ENCODE peak calls at places on chromosomes 13 and 19, in six cellular contexts. One of them, this sample, is unnamed.

GRCh38 chr13:110801044-110801443 is 87.5 kb downstream of the ING1 start:
- ATAC-seq in A549: peak; percentile 43
- ATAC-seq in upper lobe of left lung: no peak
- ATAC-seq in HepG2: peak; percentile 76
- ATAC-seq in K562: peak; percentile 47
- ATAC-seq in GM12878: peak; percentile 53
- ATAC-seq in this sample: no peak

GRCh38 chr19:57665261-57665806 is 3.4 kb upstream of the ZSCAN4 start:
- ATAC-seq in A549: no peak
- ATAC-seq in upper lobe of left lung: no peak
- ATAC-seq in HepG2: peak; percentile 17
- ATAC-seq in K562: no peak
- ATAC-seq in GM12878: no peak
- ATAC-seq in this sample: no peak

GRCh38 chr19:16168465-16169081 is 4.8 kb downstream of the CIB3 start:
- ATAC-seq in A549: no peak
- ATAC-seq in upper lobe of left lung: no peak
- ATAC-seq in HepG2: no peak
- ATAC-seq in K562: peak; percentile 63
- ATAC-seq in GM12878: peak; percentile 47
- ATAC-seq in this sample: no peak

GRCh38 chr19:1616396-1616795 is 11.1 kb upstream of the UQCR11 start:
- ATAC-seq in A549: no peak
- ATAC-seq in upper lobe of left lung: no peak
- ATAC-seq in HepG2: no peak
- ATAC-seq in K562: no peak
- ATAC-seq in GM12878: no peak
- ATAC-seq in this sample: peak; percentile 11

GRCh38 chr19:11064831-11065303 is 24.4 kb upstream of the LDLR start:
- ATAC-seq in A549: no peak
- ATAC-seq in upper lobe of left lung: no peak
- ATAC-seq in HepG2: no peak
- ATAC-seq in K562: peak; percentile 33
- ATAC-seq in GM12878: no peak
- ATAC-seq in this sample: no peak

GRCh38 chr19:5935473-5936307 is 21.6 kb downstream of the CAPS start:
- ATAC-seq in A549: no peak
- ATAC-seq in upper lobe of left lung: no peak
- ATAC-seq in HepG2: no peak
- ATAC-seq in K562: no peak
- ATAC-seq in GM12878: no peak
- ATAC-seq in this sample: peak; percentile 26

GRCh38 chr13:28493740-28494536 is 990 bp downstream of the FLT1 start:
- ATAC-seq in A549: no peak
- ATAC-seq in upper lobe of left lung: no peak
- ATAC-seq in HepG2: no peak
- ATAC-seq in K562: no peak
- ATAC-seq in GM12878: peak; percentile 17
- ATAC-seq in this sample: no peak

GRCh38 chr19:41515054-41515652 is 60.8 kb upstream of the CEACAM21 start:
- ATAC-seq in A549: peak; percentile 21
- ATAC-seq in upper lobe of left lung: no peak
- ATAC-seq in HepG2: no peak
- ATAC-seq in K562: no peak
- ATAC-seq in GM12878: no peak
- ATAC-seq in this sample: no peak

GRCh38 chr19:52524086-52524485 is 3.4 kb upstream of the ZNF808 start:
- ATAC-seq in A549: no peak
- ATAC-seq in upper lobe of left lung: no peak
- ATAC-seq in HepG2: no peak
- ATAC-seq in K562: no peak
- ATAC-seq in GM12878: no peak
- ATAC-seq in this sample: no peak

GRCh38 chr19:33194884-33195710 is 967 bp downstream of the LRP3 start:
- ATAC-seq in A549: peak; percentile 37
- ATAC-seq in upper lobe of left lung: peak; percentile 72
- ATAC-seq in HepG2: peak; percentile 81
- ATAC-seq in K562: no peak
- ATAC-seq in GM12878: no peak
- ATAC-seq in this sample: peak; percentile 45

GRCh38 chr19:55158848-55159793 is 1.6 kb upstream of the TNNI3 start:
- ATAC-seq in A549: peak; percentile 37
- ATAC-seq in upper lobe of left lung: no peak
- ATAC-seq in HepG2: no peak
- ATAC-seq in K562: peak; percentile 84
- ATAC-seq in GM12878: no peak
- ATAC-seq in this sample: peak; percentile 66

GRCh38 chr19:55406869-55407624 is 541 bp downstream of the UBE2S start:
- ATAC-seq in A549: peak; percentile 38
- ATAC-seq in upper lobe of left lung: no peak
- ATAC-seq in HepG2: peak; percentile 50
- ATAC-seq in K562: peak; percentile 35
- ATAC-seq in GM12878: peak; percentile 7
- ATAC-seq in this sample: peak; percentile 1

GRCh38 chr19:15813916-15814315 is 1.5 kb downstream of the OR10H1 start:
- ATAC-seq in A549: peak; percentile 55
- ATAC-seq in upper lobe of left lung: no peak
- ATAC-seq in HepG2: no peak
- ATAC-seq in K562: peak; percentile 65
- ATAC-seq in GM12878: no peak
- ATAC-seq in this sample: no peak

GRCh38 chr19:49761249-49761624 is 1.9 kb downstream of the TSKS start:
- ATAC-seq in A549: no peak
- ATAC-seq in upper lobe of left lung: no peak
- ATAC-seq in HepG2: no peak
- ATAC-seq in K562: no peak
- ATAC-seq in GM12878: no peak
- ATAC-seq in this sample: no peak

GRCh38 chr19:49761625-49762311 is 1.3 kb downstream of the TSKS start:
- ATAC-seq in A549: no peak
- ATAC-seq in upper lobe of left lung: no peak
- ATAC-seq in HepG2: no peak
- ATAC-seq in K562: peak; percentile 53
- ATAC-seq in GM12878: no peak
- ATAC-seq in this sample: no peak

GRCh38 chr19:49752701-49753100 is 10.4 kb downstream of the TSKS start:
- ATAC-seq in A549: no peak
- ATAC-seq in upper lobe of left lung: no peak
- ATAC-seq in HepG2: no peak
- ATAC-seq in K562: no peak
- ATAC-seq in GM12878: no peak
- ATAC-seq in this sample: no peak

GRCh38 chr19:49758292-49758691 is 4.8 kb downstream of the TSKS start:
- ATAC-seq in A549: peak; percentile 51
- ATAC-seq in upper lobe of left lung: no peak
- ATAC-seq in HepG2: peak; percentile 59
- ATAC-seq in K562: peak; percentile 19
- ATAC-seq in GM12878: no peak
- ATAC-seq in this sample: no peak

GRCh38 chr19:49755956-49756355 is 7.2 kb downstream of the TSKS start:
- ATAC-seq in A549: no peak
- ATAC-seq in upper lobe of left lung: no peak
- ATAC-seq in HepG2: no peak
- ATAC-seq in K562: no peak
- ATAC-seq in GM12878: no peak
- ATAC-seq in this sample: no peak
- H3K4me3 ChIP-seq in A549: no peak overlapping the region
- H3K4me3 ChIP-seq in upper lobe of left lung: no peak overlapping the region
- H3K4me3 ChIP-seq in HepG2: no peak overlapping the region
- H3K4me3 ChIP-seq in K562: no peak overlapping the region
- H3K4me3 ChIP-seq in GM12878: no peak overlapping the region
- H3K4me3 ChIP-seq in this sample: no peak overlapping the region

GRCh38 chr19:13163609-13164364 is 13.6 kb downstream of the IER2 start:
- ATAC-seq in A549: peak; percentile 60
- ATAC-seq in upper lobe of left lung: peak; percentile 61
- ATAC-seq in HepG2: peak; percentile 28
- ATAC-seq in K562: peak; percentile 71
- ATAC-seq in GM12878: peak; percentile 28
- ATAC-seq in this sample: peak; percentile 56
- TF ChIP-seq EP300 in A549: peak; percentile 63
- TF ChIP-seq EP300 in upper lobe of left lung: no peak
- TF ChIP-seq EP300 in HepG2: no peak
- TF ChIP-seq EP300 in K562: no peak
- TF ChIP-seq EP300 in GM12878: no peak
- TF ChIP-seq EP300 in this sample: no peak

GRCh38 chr19:3406571-3407111 is 40.3 kb downstream of the NFIC start:
- ATAC-seq in A549: no peak
- ATAC-seq in upper lobe of left lung: no peak
- ATAC-seq in HepG2: no peak
- ATAC-seq in K562: no peak
- ATAC-seq in GM12878: no peak
- ATAC-seq in this sample: no peak

GRCh38 chr19:3403489-3404323 is 37.3 kb downstream of the NFIC start:
- ATAC-seq in A549: no peak
- ATAC-seq in upper lobe of left lung: peak; percentile 91
- ATAC-seq in HepG2: no peak
- ATAC-seq in K562: peak; percentile 46
- ATAC-seq in GM12878: no peak
- ATAC-seq in this sample: peak; percentile 83

GRCh38 chr19:3402631-3403443 is 36.5 kb downstream of the NFIC start:
- ATAC-seq in A549: no peak
- ATAC-seq in upper lobe of left lung: no peak
- ATAC-seq in HepG2: no peak
- ATAC-seq in K562: no peak
- ATAC-seq in GM12878: no peak
- ATAC-seq in this sample: no peak

GRCh38 chr19:3404324-3405260 is 38.2 kb downstream of the NFIC start:
- ATAC-seq in A549: peak; percentile 30
- ATAC-seq in upper lobe of left lung: peak; percentile 86
- ATAC-seq in HepG2: no peak
- ATAC-seq in K562: peak; percentile 30
- ATAC-seq in GM12878: no peak
- ATAC-seq in this sample: peak; percentile 73

DNA sequence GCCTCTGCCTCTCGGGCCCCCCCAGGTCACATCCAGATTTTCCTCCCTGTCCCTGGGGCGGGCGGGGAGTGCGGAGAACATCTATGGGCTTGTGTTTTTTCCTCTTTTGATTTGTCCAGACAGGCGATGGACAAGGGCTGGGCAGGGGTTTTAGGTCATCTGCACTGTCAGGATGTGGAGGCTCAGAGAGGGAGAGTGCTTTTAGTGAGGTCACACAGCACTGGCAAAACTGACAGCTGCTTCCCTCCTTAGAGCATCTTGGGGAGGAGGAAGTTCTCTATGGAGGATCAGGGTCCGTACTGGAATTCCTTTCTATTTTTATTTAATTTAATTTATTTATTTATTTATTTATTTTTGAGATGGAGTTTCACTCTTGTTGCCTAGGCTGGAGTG is 38.9 kb downstream of the NFIC start:
- ATAC-seq in A549: no peak
- ATAC-seq in upper lobe of left lung: no peak
- ATAC-seq in HepG2: no peak
- ATAC-seq in K562: no peak
- ATAC-seq in GM12878: no peak
- ATAC-seq in this sample: no peak
- H3K4me3 ChIP-seq in A549: no peak overlapping the region
- H3K4me3 ChIP-seq in upper lobe of left lung: peak overlapping the region; percentile 41
- H3K4me3 ChIP-seq in HepG2: no peak overlapping the region
- H3K4me3 ChIP-seq in K562: no peak overlapping the region
- H3K4me3 ChIP-seq in GM12878: no peak overlapping the region
- H3K4me3 ChIP-seq in this sample: peak overlapping the region; percentile 33

DNA sequence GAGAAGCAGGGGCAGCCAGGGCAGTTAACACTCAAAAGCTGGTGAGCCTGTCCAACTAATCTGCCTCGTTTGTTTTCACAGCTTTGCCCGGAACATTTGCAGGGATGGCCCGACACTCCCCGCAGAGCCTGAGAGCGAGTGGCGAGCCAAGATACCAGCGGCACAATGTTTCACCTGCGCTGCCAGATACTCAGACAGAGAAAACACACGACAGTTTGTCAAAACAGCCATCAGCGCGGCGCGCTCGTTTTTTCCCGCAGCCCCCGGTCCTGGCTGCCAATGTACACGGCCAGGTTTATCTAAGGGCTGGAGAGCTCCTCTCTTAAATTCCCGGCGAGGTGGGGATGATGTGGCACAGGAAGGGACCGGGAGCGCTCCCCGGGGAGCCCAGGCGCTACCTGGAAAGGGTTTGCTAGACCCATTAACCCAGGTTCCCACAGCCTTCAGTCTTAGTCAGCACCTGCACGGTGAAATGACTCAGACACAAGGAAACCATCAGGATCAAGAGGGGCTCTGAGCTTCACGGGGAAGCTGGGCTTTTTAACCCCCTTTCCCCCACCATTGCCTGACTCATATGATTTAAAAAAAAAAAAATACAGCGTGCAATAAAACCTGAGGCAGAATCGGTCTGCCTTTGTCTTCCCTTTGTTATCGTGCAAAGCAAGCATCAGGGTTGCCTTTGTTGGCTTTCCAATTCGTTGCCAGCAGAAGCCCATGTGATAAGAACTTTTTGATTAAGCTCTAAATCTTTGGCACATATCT is 186.2 kb downstream of the EFNB2 start:
- ATAC-seq in A549: peak; percentile 47
- ATAC-seq in upper lobe of left lung: peak; percentile 76
- ATAC-seq in HepG2: no peak
- ATAC-seq in K562: no peak
- ATAC-seq in GM12878: peak; percentile 57
- ATAC-seq in this sample: peak; percentile 69
- TF ChIP-seq EP300 in A549: no peak
- TF ChIP-seq EP300 in upper lobe of left lung: no peak
- TF ChIP-seq EP300 in HepG2: no peak
- TF ChIP-seq EP300 in K562: no peak
- TF ChIP-seq EP300 in GM12878: no peak
- TF ChIP-seq EP300 in this sample: no peak

DNA sequence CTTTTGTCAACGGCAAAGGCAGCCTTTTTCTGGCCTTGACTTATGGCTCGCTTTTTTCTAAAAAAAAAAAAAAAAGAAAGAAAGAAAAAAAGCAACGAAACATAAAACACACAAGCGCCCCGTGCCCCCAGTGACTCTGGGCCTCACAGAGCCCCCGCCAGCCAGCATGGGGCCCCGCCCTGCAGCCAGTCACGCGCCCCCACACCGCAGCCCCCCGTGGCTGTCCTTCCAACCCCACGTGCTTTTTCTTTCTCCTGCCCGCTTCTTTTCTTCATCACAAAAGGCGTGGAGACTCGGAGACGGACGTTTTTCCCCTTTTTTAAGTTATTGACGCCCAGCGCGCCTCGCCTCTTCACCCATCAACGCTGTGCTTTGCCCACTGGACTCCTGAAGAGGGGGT is 14.4 kb upstream of the GNA15 start:
- ATAC-seq in A549: no peak
- ATAC-seq in upper lobe of left lung: no peak
- ATAC-seq in HepG2: no peak
- ATAC-seq in K562: no peak
- ATAC-seq in GM12878: no peak
- ATAC-seq in this sample: no peak
- H3K4me3 ChIP-seq in A549: no peak overlapping the region
- H3K4me3 ChIP-seq in upper lobe of left lung: no peak overlapping the region
- H3K4me3 ChIP-seq in HepG2: no peak overlapping the region
- H3K4me3 ChIP-seq in K562: no peak overlapping the region
- H3K4me3 ChIP-seq in GM12878: no peak overlapping the region
- H3K4me3 ChIP-seq in this sample: no peak overlapping the region

DNA sequence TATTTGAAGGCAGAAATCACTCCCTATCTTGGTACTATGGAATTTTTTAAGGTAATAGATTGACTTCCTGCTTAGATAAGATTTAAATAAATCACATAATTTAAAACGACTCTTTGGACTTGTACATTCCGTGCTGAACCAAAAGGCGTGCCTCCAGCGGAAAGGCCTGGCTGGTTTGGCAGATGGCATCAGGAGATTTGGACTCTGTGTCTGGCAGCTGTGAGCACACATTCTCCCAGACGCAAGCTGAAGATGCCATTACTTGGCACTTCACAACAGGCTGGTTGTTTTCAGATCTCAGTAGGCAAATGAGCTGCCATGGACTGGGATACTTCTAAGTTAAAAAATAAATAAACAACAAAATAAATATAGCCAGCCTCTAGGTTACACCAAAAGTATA is 104.5 kb upstream of the SLC15A1 start:
- ATAC-seq in A549: no peak
- ATAC-seq in upper lobe of left lung: no peak
- ATAC-seq in HepG2: no peak
- ATAC-seq in K562: no peak
- ATAC-seq in GM12878: no peak
- ATAC-seq in this sample: no peak
- TF ChIP-seq EP300 in A549: no peak
- TF ChIP-seq EP300 in upper lobe of left lung: peak; percentile 92
- TF ChIP-seq EP300 in HepG2: no peak
- TF ChIP-seq EP300 in K562: no peak
- TF ChIP-seq EP300 in GM12878: no peak
- TF ChIP-seq EP300 in this sample: no peak